ENCODE peak calls at places on chromosomes 2 and 18, in ten cellular contexts. One of them, this sample, is unnamed.
A peak's percentile ranks its signal among the peaks of the same experiment; 100 is the strongest.

GRCh38 chr2:96679843-96680242 is 37.3 kb downstream of the FER1L5 start:
- DNase-seq in WTC11: no peak
- DNase-seq in GM20000: no peak
- DNase-seq in natural killer cell: no peak
- DNase-seq in epithelial cell of esophagus: no peak
- DNase-seq in progenitor cell of endocrine pancreas: no peak
- DNase-seq in MCF 10A: no peak
- DNase-seq in coronary artery: no peak
- DNase-seq in body of pancreas: peak; percentile 51
- DNase-seq in Calu3: no peak
- DNase-seq in this sample: no peak

GRCh38 chr2:12824304-12824761 is 107.6 kb downstream of the TRIB2 start:
- DNase-seq in WTC11: no peak
- DNase-seq in GM20000: no peak
- DNase-seq in natural killer cell: no peak
- DNase-seq in epithelial cell of esophagus: no peak
- DNase-seq in progenitor cell of endocrine pancreas: no peak
- DNase-seq in MCF 10A: no peak
- DNase-seq in coronary artery: no peak
- DNase-seq in body of pancreas: no peak
- DNase-seq in Calu3: no peak
- DNase-seq in this sample: no peak

GRCh38 chr2:10584843-10585475 is 104.8 kb downstream of the NOL10 start:
- DNase-seq in WTC11: no peak
- DNase-seq in GM20000: no peak
- DNase-seq in natural killer cell: no peak
- DNase-seq in epithelial cell of esophagus: peak; percentile 90
- DNase-seq in progenitor cell of endocrine pancreas: no peak
- DNase-seq in MCF 10A: peak; percentile 68
- DNase-seq in coronary artery: no peak
- DNase-seq in body of pancreas: no peak
- DNase-seq in Calu3: peak; percentile 79
- DNase-seq in this sample: no peak

GRCh38 chr18:72799106-72799505 is 68.7 kb downstream of the NETO1 start:
- DNase-seq in WTC11: no peak
- DNase-seq in GM20000: no peak
- DNase-seq in natural killer cell: no peak
- DNase-seq in epithelial cell of esophagus: peak; percentile 57
- DNase-seq in progenitor cell of endocrine pancreas: no peak
- DNase-seq in MCF 10A: peak; percentile 21
- DNase-seq in coronary artery: no peak
- DNase-seq in body of pancreas: no peak
- DNase-seq in Calu3: no peak
- DNase-seq in this sample: no peak

GRCh38 chr2:174007010-174007409 is 41.8 kb upstream of the SP3 start:
- DNase-seq in WTC11: no peak
- DNase-seq in GM20000: no peak
- DNase-seq in natural killer cell: no peak
- DNase-seq in epithelial cell of esophagus: no peak
- DNase-seq in progenitor cell of endocrine pancreas: no peak
- DNase-seq in MCF 10A: no peak
- DNase-seq in coronary artery: no peak
- DNase-seq in body of pancreas: no peak
- DNase-seq in Calu3: no peak
- DNase-seq in this sample: no peak

GRCh38 chr18:31297248-31297647 is 20.7 kb upstream of the DSG1 start:
- DNase-seq in WTC11: no peak
- DNase-seq in GM20000: no peak
- DNase-seq in natural killer cell: no peak
- DNase-seq in epithelial cell of esophagus: peak; percentile 14
- DNase-seq in progenitor cell of endocrine pancreas: no peak
- DNase-seq in MCF 10A: no peak
- DNase-seq in coronary artery: no peak
- DNase-seq in body of pancreas: no peak
- DNase-seq in Calu3: no peak
- DNase-seq in this sample: no peak

GRCh38 chr2:120749506-120750431 is 14.1 kb downstream of the GLI2 start:
- DNase-seq in WTC11: no peak
- DNase-seq in GM20000: no peak
- DNase-seq in natural killer cell: no peak
- DNase-seq in epithelial cell of esophagus: no peak
- DNase-seq in progenitor cell of endocrine pancreas: peak; percentile 3
- DNase-seq in MCF 10A: no peak
- DNase-seq in coronary artery: peak; percentile 77
- DNase-seq in body of pancreas: no peak
- DNase-seq in Calu3: no peak
- DNase-seq in this sample: no peak

GRCh38 chr2:106053116-106053515 is 141.0 kb downstream of the UXS1 start:
- DNase-seq in WTC11: no peak
- DNase-seq in GM20000: no peak
- DNase-seq in natural killer cell: no peak
- DNase-seq in epithelial cell of esophagus: peak; percentile 59
- DNase-seq in progenitor cell of endocrine pancreas: no peak
- DNase-seq in MCF 10A: peak; percentile 77
- DNase-seq in coronary artery: no peak
- DNase-seq in body of pancreas: no peak
- DNase-seq in Calu3: peak; percentile 14
- DNase-seq in this sample: peak; percentile 48

GRCh38 chr2:52141076-52141475 is 1109.1 kb upstream of the NRXN1 start:
- DNase-seq in WTC11: no peak
- DNase-seq in GM20000: no peak
- DNase-seq in natural killer cell: no peak
- DNase-seq in epithelial cell of esophagus: no peak
- DNase-seq in progenitor cell of endocrine pancreas: no peak
- DNase-seq in MCF 10A: no peak
- DNase-seq in coronary artery: no peak
- DNase-seq in body of pancreas: no peak
- DNase-seq in Calu3: no peak
- DNase-seq in this sample: no peak

GRCh38 chr2:52145005-52145404 is 1113.1 kb upstream of the NRXN1 start:
- DNase-seq in WTC11: no peak
- DNase-seq in GM20000: no peak
- DNase-seq in natural killer cell: no peak
- DNase-seq in epithelial cell of esophagus: no peak
- DNase-seq in progenitor cell of endocrine pancreas: no peak
- DNase-seq in MCF 10A: no peak
- DNase-seq in coronary artery: no peak
- DNase-seq in body of pancreas: no peak
- DNase-seq in Calu3: no peak
- DNase-seq in this sample: no peak

DNA sequence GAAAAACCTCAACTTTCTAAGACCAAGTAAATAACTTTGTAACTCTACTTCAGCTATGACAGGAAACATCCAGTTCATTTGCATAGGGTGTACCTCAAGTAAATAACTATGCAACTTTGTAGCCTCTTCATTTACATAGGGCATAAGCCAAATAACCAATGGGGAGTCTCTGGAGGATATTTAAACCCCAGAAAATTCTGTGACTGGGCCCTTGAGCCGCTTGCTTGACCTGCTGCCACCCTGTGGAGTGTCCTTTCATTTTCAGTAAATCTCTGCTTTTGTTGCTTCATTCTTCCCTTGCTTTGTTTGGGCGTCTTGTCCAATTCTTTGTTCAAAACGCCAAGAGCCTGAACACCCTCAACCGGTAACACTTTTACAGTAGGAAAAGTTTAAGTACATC is 1112.7 kb upstream of the NRXN1 start:
- DNase-seq in WTC11: peak; percentile 11
- DNase-seq in GM20000: no peak
- DNase-seq in natural killer cell: no peak
- DNase-seq in epithelial cell of esophagus: no peak
- DNase-seq in progenitor cell of endocrine pancreas: no peak
- DNase-seq in MCF 10A: no peak
- DNase-seq in coronary artery: no peak
- DNase-seq in body of pancreas: no peak
- DNase-seq in Calu3: no peak
- DNase-seq in this sample: no peak
- TF ChIP-seq CTCF in WTC11: no peak
- TF ChIP-seq CTCF in GM20000: no peak
- TF ChIP-seq CTCF in natural killer cell: no peak
- TF ChIP-seq CTCF in epithelial cell of esophagus: no peak
- TF ChIP-seq CTCF in progenitor cell of endocrine pancreas: no peak
- TF ChIP-seq CTCF in MCF 10A: no peak
- TF ChIP-seq CTCF in coronary artery: no peak
- TF ChIP-seq CTCF in body of pancreas: no peak
- TF ChIP-seq CTCF in Calu3: no peak
- TF ChIP-seq CTCF in this sample: no peak

GRCh38 chr2:231104115-231104713 is 20.6 kb downstream of the HTR2B start:
- DNase-seq in WTC11: peak; percentile 59
- DNase-seq in GM20000: peak; percentile 46
- DNase-seq in natural killer cell: peak; percentile 54
- DNase-seq in epithelial cell of esophagus: peak; percentile 61
- DNase-seq in progenitor cell of endocrine pancreas: peak; percentile 21
- DNase-seq in MCF 10A: peak; percentile 68
- DNase-seq in coronary artery: no peak
- DNase-seq in body of pancreas: peak; percentile 60
- DNase-seq in Calu3: peak; percentile 61
- DNase-seq in this sample: peak; percentile 41
- TF ChIP-seq CTCF in WTC11: peak; percentile 39
- TF ChIP-seq CTCF in GM20000: peak; percentile 39
- TF ChIP-seq CTCF in natural killer cell: peak; percentile 71
- TF ChIP-seq CTCF in epithelial cell of esophagus: peak; percentile 89
- TF ChIP-seq CTCF in progenitor cell of endocrine pancreas: peak; percentile 73
- TF ChIP-seq CTCF in MCF 10A: peak; percentile 77
- TF ChIP-seq CTCF in coronary artery: peak; percentile 67
- TF ChIP-seq CTCF in body of pancreas: peak; percentile 77
- TF ChIP-seq CTCF in Calu3: peak; percentile 67
- TF ChIP-seq CTCF in this sample: peak; percentile 56

GRCh38 chr2:18180031-18180610 is 301.7 kb downstream of the KCNS3 start:
- DNase-seq in WTC11: no peak
- DNase-seq in GM20000: no peak
- DNase-seq in natural killer cell: no peak
- DNase-seq in epithelial cell of esophagus: no peak
- DNase-seq in progenitor cell of endocrine pancreas: no peak
- DNase-seq in MCF 10A: no peak
- DNase-seq in coronary artery: no peak
- DNase-seq in body of pancreas: no peak
- DNase-seq in Calu3: no peak
- DNase-seq in this sample: no peak

GRCh38 chr2:18176679-18177215 is 298.3 kb downstream of the KCNS3 start:
- DNase-seq in WTC11: no peak
- DNase-seq in GM20000: no peak
- DNase-seq in natural killer cell: no peak
- DNase-seq in epithelial cell of esophagus: no peak
- DNase-seq in progenitor cell of endocrine pancreas: no peak
- DNase-seq in MCF 10A: no peak
- DNase-seq in coronary artery: no peak
- DNase-seq in body of pancreas: no peak
- DNase-seq in Calu3: no peak
- DNase-seq in this sample: no peak

GRCh38 chr2:18178736-18179349 is 300.4 kb downstream of the KCNS3 start:
- DNase-seq in WTC11: peak; percentile 49
- DNase-seq in GM20000: peak; percentile 36
- DNase-seq in natural killer cell: no peak
- DNase-seq in epithelial cell of esophagus: peak; percentile 71
- DNase-seq in progenitor cell of endocrine pancreas: no peak
- DNase-seq in MCF 10A: peak; percentile 74
- DNase-seq in coronary artery: no peak
- DNase-seq in body of pancreas: peak; percentile 42
- DNase-seq in Calu3: peak; percentile 60
- DNase-seq in this sample: peak; percentile 47
- TF ChIP-seq CTCF in WTC11: peak; percentile 65
- TF ChIP-seq CTCF in GM20000: peak; percentile 41
- TF ChIP-seq CTCF in natural killer cell: peak; percentile 59
- TF ChIP-seq CTCF in epithelial cell of esophagus: peak; percentile 89
- TF ChIP-seq CTCF in progenitor cell of endocrine pancreas: peak; percentile 78
- TF ChIP-seq CTCF in MCF 10A: peak; percentile 77
- TF ChIP-seq CTCF in coronary artery: peak; percentile 48
- TF ChIP-seq CTCF in body of pancreas: peak; percentile 60
- TF ChIP-seq CTCF in Calu3: peak; percentile 74
- TF ChIP-seq CTCF in this sample: peak; percentile 82

GRCh38 chr2:218882463-218882821 is 1.8 kb downstream of the WNT10A start:
- DNase-seq in WTC11: no peak
- DNase-seq in GM20000: no peak
- DNase-seq in natural killer cell: no peak
- DNase-seq in epithelial cell of esophagus: no peak
- DNase-seq in progenitor cell of endocrine pancreas: no peak
- DNase-seq in MCF 10A: no peak
- DNase-seq in coronary artery: no peak
- DNase-seq in body of pancreas: no peak
- DNase-seq in Calu3: no peak
- DNase-seq in this sample: no peak

GRCh38 chr2:218884519-218884918 is 3.9 kb downstream of the WNT10A start:
- DNase-seq in WTC11: no peak
- DNase-seq in GM20000: no peak
- DNase-seq in natural killer cell: no peak
- DNase-seq in epithelial cell of esophagus: no peak
- DNase-seq in progenitor cell of endocrine pancreas: no peak
- DNase-seq in MCF 10A: no peak
- DNase-seq in coronary artery: no peak
- DNase-seq in body of pancreas: no peak
- DNase-seq in Calu3: no peak
- DNase-seq in this sample: no peak

GRCh38 chr2:218881744-218882462 is 1.3 kb downstream of the WNT10A start:
- DNase-seq in WTC11: no peak
- DNase-seq in GM20000: no peak
- DNase-seq in natural killer cell: no peak
- DNase-seq in epithelial cell of esophagus: no peak
- DNase-seq in progenitor cell of endocrine pancreas: no peak
- DNase-seq in MCF 10A: no peak
- DNase-seq in coronary artery: no peak
- DNase-seq in body of pancreas: no peak
- DNase-seq in Calu3: no peak
- DNase-seq in this sample: no peak

GRCh38 chr2:218882866-218883366 is 2.3 kb downstream of the WNT10A start:
- DNase-seq in WTC11: no peak
- DNase-seq in GM20000: no peak
- DNase-seq in natural killer cell: no peak
- DNase-seq in epithelial cell of esophagus: peak; percentile 92
- DNase-seq in progenitor cell of endocrine pancreas: no peak
- DNase-seq in MCF 10A: peak; percentile 58
- DNase-seq in coronary artery: no peak
- DNase-seq in body of pancreas: no peak
- DNase-seq in Calu3: no peak
- DNase-seq in this sample: no peak

DNA sequence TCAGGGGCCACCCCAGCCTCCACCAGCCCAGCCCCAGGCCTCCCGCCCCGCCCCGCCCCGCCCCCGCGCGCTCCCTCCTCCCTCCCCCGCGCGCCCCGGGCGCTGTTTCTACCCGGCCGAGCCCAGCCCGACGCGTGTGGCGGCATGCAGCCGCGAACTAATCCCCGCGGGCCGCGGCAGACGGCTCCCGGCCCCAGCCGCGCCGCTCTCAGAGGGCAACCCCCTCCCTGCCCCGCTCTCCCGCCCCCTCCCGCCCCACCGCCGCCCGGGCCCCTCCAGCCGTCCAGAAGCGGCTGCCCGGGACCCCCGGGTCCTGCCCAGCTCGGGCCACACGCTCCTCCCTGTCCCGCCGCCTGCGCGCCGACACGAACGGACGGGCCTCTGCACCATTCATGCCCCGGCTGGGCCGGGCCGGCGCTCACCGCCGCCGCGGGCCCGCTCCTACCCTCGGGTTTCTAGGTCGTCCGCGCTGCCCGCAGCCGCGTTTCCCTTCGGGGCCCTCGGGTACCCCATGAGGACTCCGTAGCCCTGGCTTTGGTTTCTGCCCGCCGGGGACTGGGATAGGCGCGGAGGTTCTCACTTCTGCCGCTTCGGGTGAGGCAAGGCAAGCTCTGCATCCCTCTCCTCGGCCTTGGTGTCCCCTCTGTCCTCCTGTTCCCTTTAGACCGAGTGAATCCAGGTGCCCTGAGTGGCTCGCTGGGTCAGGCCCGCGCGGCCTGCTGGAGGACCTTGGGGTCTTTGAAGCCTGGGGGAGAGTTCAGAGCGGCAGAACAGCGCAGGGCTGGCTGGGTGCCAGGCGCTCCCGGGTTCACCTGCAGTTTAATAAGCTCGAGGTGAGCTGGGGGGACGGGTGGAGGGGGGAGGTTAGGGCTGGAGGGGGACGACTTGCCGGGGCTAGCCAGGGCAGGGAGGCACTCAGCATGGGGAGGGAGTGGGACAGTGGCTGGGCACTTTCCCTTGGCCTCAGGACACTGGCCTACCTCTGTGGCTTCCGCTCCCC is 3.1 kb downstream of the WNT10A start:
- DNase-seq in WTC11: peak; percentile 42
- DNase-seq in GM20000: peak; percentile 83
- DNase-seq in natural killer cell: no peak
- DNase-seq in epithelial cell of esophagus: peak; percentile 77
- DNase-seq in progenitor cell of endocrine pancreas: no peak
- DNase-seq in MCF 10A: peak; percentile 57
- DNase-seq in coronary artery: no peak
- DNase-seq in body of pancreas: no peak
- DNase-seq in Calu3: no peak
- DNase-seq in this sample: no peak
- TF ChIP-seq CTCF in WTC11: no peak
- TF ChIP-seq CTCF in GM20000: no peak
- TF ChIP-seq CTCF in natural killer cell: no peak
- TF ChIP-seq CTCF in epithelial cell of esophagus: no peak
- TF ChIP-seq CTCF in progenitor cell of endocrine pancreas: no peak
- TF ChIP-seq CTCF in MCF 10A: no peak
- TF ChIP-seq CTCF in coronary artery: no peak
- TF ChIP-seq CTCF in body of pancreas: no peak
- TF ChIP-seq CTCF in Calu3: no peak
- TF ChIP-seq CTCF in this sample: no peak

This sample was measured in DND-41.